ENCODE peak calls at places on chromosomes 4 and X, in four cellular contexts. One of them, this sample, is unnamed.

GRCh38 chr4:151991884-151992166 is 231.0 kb upstream of the GATB start:
- DNase-seq in neural progenitor cell: no peak
- DNase-seq in mammary epithelial cell: no peak
- DNase-seq in GM23248: no peak
- DNase-seq in this sample: no peak

GRCh38 chr4:181908168-181908567 is 335.0 kb upstream of the TENM3 start:
- DNase-seq in GM23248: no peak
- DNase-seq in neural progenitor cell: no peak
- DNase-seq in mammary epithelial cell: no peak
- DNase-seq in this sample: no peak

GRCh38 chrX:111376897-111377601 is 34.9 kb downstream of the DCX start:
- DNase-seq in GM23248: no peak
- DNase-seq in mammary epithelial cell: no peak
- DNase-seq in neural progenitor cell: peak; percentile 76
- DNase-seq in this sample: peak; percentile 40

GRCh38 chrX:110022555-110023448 is 19.9 kb downstream of the TMEM164 start:
- DNase-seq in mammary epithelial cell: no peak
- DNase-seq in neural progenitor cell: no peak
- DNase-seq in GM23248: no peak
- DNase-seq in this sample: no peak

GRCh38 chr4:38381788-38382187 is 282.2 kb upstream of the KLF3 start:
- DNase-seq in neural progenitor cell: no peak
- DNase-seq in GM23248: no peak
- DNase-seq in mammary epithelial cell: no peak
- DNase-seq in this sample: no peak

GRCh38 chrX:141467442-141467841 is 117.1 kb downstream of the SPANXA1 start:
- DNase-seq in neural progenitor cell: peak; percentile 3
- DNase-seq in GM23248: peak; percentile 2
- DNase-seq in mammary epithelial cell: no peak
- DNase-seq in this sample: no peak

GRCh38 chrX:2677764-2678163 is 13.3 kb upstream of the CD99 start:
- DNase-seq in mammary epithelial cell: peak; percentile 92
- DNase-seq in neural progenitor cell: no peak
- DNase-seq in GM23248: peak; percentile 100
- DNase-seq in this sample: no peak

GRCh38 chrX:147079457-147079856 is 264.9 kb upstream of the CXorf51A start:
- DNase-seq in GM23248: no peak
- DNase-seq in neural progenitor cell: no peak
- DNase-seq in mammary epithelial cell: no peak
- DNase-seq in this sample: no peak

GRCh38 chr4:42767669-42768068 is 110.8 kb upstream of the ATP8A1 start:
- DNase-seq in neural progenitor cell: no peak
- DNase-seq in GM23248: no peak
- DNase-seq in mammary epithelial cell: no peak
- DNase-seq in this sample: no peak

GRCh38 chrX:15418041-15418706 is 34.0 kb upstream of the VEGFD start:
- DNase-seq in neural progenitor cell: no peak
- DNase-seq in GM23248: peak; percentile 65
- DNase-seq in mammary epithelial cell: no peak
- DNase-seq in this sample: no peak

GRCh38 chr4:6224725-6225124 is 24.4 kb upstream of the JAKMIP1 start:
- DNase-seq in neural progenitor cell: no peak
- DNase-seq in GM23248: no peak
- DNase-seq in mammary epithelial cell: no peak
- DNase-seq in this sample: no peak

GRCh38 chr4:88969271-88969670 is 87.7 kb downstream of the FAM13A start:
- DNase-seq in GM23248: no peak
- DNase-seq in mammary epithelial cell: no peak
- DNase-seq in neural progenitor cell: no peak
- DNase-seq in this sample: no peak

DNA sequence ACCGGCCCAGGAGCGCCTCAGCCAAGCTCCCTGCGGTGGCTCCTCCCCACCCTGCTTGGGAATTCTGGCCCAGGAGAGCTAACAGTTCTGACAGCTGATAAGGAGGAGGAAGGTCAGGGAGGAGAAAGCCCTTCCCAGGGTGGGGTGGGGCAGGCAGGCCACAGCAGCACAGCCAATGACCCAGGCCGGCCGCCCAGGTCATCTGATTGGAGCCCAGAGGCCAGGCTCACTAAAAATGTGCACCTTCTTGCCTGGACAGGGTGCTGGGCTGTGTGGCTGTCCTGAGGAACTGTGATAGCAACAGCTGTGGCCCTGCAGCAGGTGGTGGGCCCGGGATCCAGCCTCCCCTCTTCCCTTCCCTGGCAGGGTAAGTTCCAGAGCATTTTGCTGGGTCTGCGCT is 17.2 kb upstream of the SH3TC1 start:
- DNase-seq in mammary epithelial cell: no peak
- DNase-seq in neural progenitor cell: no peak
- DNase-seq in GM23248: no peak
- DNase-seq in this sample: no peak
- H2AFZ ChIP-seq in mammary epithelial cell: no peak overlapping the region
- H2AFZ ChIP-seq in neural progenitor cell: no peak overlapping the region
- H2AFZ ChIP-seq in GM23248: no peak overlapping the region
- H2AFZ ChIP-seq in this sample: no peak overlapping the region

GRCh38 chrX:71493111-71493613 is 39.7 kb upstream of the OGT start:
- DNase-seq in GM23248: peak; percentile 13
- DNase-seq in neural progenitor cell: no peak
- DNase-seq in mammary epithelial cell: no peak
- DNase-seq in this sample: no peak
- H3K4me2 ChIP-seq in GM23248: peak overlapping the region; percentile 83
- H3K4me2 ChIP-seq in neural progenitor cell: no peak overlapping the region
- H3K4me2 ChIP-seq in mammary epithelial cell: peak overlapping the region; percentile 72
- H3K4me2 ChIP-seq in this sample: no peak overlapping the region

GRCh38 chr4:109589119-109589518 is 29.1 kb downstream of the MCUB start:
- DNase-seq in GM23248: no peak
- DNase-seq in mammary epithelial cell: peak; percentile 50
- DNase-seq in neural progenitor cell: no peak
- DNase-seq in this sample: no peak
- H3K9ac ChIP-seq in GM23248: no peak overlapping the region
- H3K9ac ChIP-seq in mammary epithelial cell: no peak overlapping the region
- H3K9ac ChIP-seq in neural progenitor cell: no peak overlapping the region
- H3K9ac ChIP-seq in this sample: no peak overlapping the region

GRCh38 chr4:147550626-147551250 is 66.5 kb upstream of the TMEM184C start:
- DNase-seq in GM23248: peak; percentile 85
- DNase-seq in neural progenitor cell: peak; percentile 7
- DNase-seq in mammary epithelial cell: peak; percentile 65
- DNase-seq in this sample: no peak
- H2AFZ ChIP-seq in GM23248: peak overlapping the region; percentile 64
- H2AFZ ChIP-seq in neural progenitor cell: peak overlapping the region; percentile 82
- H2AFZ ChIP-seq in mammary epithelial cell: peak overlapping the region; percentile 25
- H2AFZ ChIP-seq in this sample: no peak overlapping the region

GRCh38 chr4:102392033-102392744 is 46.9 kb upstream of the SLC39A8 start:
- DNase-seq in neural progenitor cell: peak; percentile 2
- DNase-seq in GM23248: no peak
- DNase-seq in mammary epithelial cell: no peak
- DNase-seq in this sample: no peak
- H3K4me2 ChIP-seq in neural progenitor cell: no peak overlapping the region
- H3K4me2 ChIP-seq in GM23248: no peak overlapping the region
- H3K4me2 ChIP-seq in mammary epithelial cell: no peak overlapping the region
- H3K4me2 ChIP-seq in this sample: no peak overlapping the region

DNA sequence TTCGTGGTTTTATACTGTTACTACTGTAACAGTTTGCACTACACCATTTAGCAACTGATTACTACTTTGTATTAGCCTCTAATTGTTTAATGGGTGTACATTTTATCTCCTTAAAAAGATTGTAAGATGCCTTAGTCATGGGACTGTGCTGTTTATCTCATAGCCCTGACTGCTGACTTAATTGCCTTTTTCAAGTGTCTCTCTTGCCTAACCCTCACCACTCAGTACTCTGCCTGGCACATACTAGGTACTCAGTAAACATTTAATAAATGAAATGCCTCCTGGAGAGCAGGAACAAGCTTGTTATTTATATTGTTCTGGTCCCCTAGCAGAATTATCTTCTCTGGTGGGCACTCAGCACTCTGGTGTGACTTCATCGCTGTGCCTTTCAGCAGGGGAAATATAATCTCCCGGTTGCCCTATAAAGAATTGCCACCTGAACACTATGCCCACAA is 1.7 kb upstream of the STIM2 start:
- DNase-seq in neural progenitor cell: no peak
- DNase-seq in GM23248: no peak
- DNase-seq in mammary epithelial cell: no peak
- DNase-seq in this sample: no peak
- H3K9ac ChIP-seq in neural progenitor cell: no peak overlapping the region
- H3K9ac ChIP-seq in GM23248: no peak overlapping the region
- H3K9ac ChIP-seq in mammary epithelial cell: no peak overlapping the region
- H3K9ac ChIP-seq in this sample: no peak overlapping the region

GRCh38 chr4:93772858-93773257 is 55.7 kb upstream of the ATOH1 start:
- DNase-seq in GM23248: no peak
- DNase-seq in neural progenitor cell: no peak
- DNase-seq in mammary epithelial cell: no peak
- DNase-seq in this sample: no peak
- H2AFZ ChIP-seq in GM23248: no peak overlapping the region
- H2AFZ ChIP-seq in neural progenitor cell: no peak overlapping the region
- H2AFZ ChIP-seq in mammary epithelial cell: no peak overlapping the region
- H2AFZ ChIP-seq in this sample: no peak overlapping the region

DNA sequence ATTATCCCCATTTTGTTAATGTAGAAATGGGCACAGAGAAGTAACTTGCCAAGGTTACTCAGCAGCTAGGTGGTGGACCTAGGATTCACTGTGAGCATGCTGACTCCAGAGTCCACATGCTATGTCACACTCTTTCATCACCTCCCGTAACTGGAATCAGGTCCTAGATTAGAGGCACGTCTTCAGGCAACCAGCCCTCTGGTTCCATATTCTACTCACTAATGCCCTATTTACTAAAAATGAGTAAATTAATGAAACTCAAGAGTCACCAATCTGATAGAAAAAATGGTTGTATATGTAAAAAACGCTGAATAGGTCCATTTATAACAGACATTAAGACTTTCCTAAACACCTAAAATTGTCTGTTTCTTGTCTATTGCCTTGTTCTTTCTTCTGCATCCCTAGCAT is 7.7 kb upstream of the RUFY3 start:
- DNase-seq in neural progenitor cell: no peak
- DNase-seq in mammary epithelial cell: no peak
- DNase-seq in GM23248: peak; percentile 25
- DNase-seq in this sample: no peak
- H3K4me2 ChIP-seq in neural progenitor cell: no peak overlapping the region
- H3K4me2 ChIP-seq in mammary epithelial cell: peak overlapping the region; percentile 14
- H3K4me2 ChIP-seq in GM23248: no peak overlapping the region
- H3K4me2 ChIP-seq in this sample: no peak overlapping the region